ENCODE peak calls at places on chromosomes 1 and 21, in four cellular contexts. One of them, this sample, is unnamed.

GRCh38 chr1:230781596-230781995 is 34.4 kb downstream of the CAPN9 start:
- DNase-seq in CD8-positive, alpha-beta T cell: no peak
- DNase-seq in NB4: no peak
- DNase-seq in HL-60: no peak
- DNase-seq in this sample: no peak

GRCh38 chr1:155272466-155273133 is 704 bp downstream of the CLK2 start:
- DNase-seq in CD8-positive, alpha-beta T cell: no peak
- DNase-seq in NB4: no peak
- DNase-seq in HL-60: no peak
- DNase-seq in this sample: no peak

GRCh38 chr1:1260843-1261560 is 12.7 kb downstream of the UBE2J2 start:
- DNase-seq in CD8-positive, alpha-beta T cell: no peak
- DNase-seq in NB4: no peak
- DNase-seq in HL-60: peak
- DNase-seq in this sample: no peak

GRCh38 chr1:82390627-82391026 is 589.9 kb downstream of the ADGRL2 start:
- DNase-seq in CD8-positive, alpha-beta T cell: no peak
- DNase-seq in NB4: no peak
- DNase-seq in HL-60: no peak
- DNase-seq in this sample: no peak

GRCh38 chr1:25112400-25112799 is 119.9 kb downstream of the SYF2 start:
- DNase-seq in CD8-positive, alpha-beta T cell: no peak
- DNase-seq in NB4: no peak
- DNase-seq in HL-60: peak
- DNase-seq in this sample: no peak

GRCh38 chr1:219660666-219661463 is 48.0 kb upstream of the ZC3H11B start:
- DNase-seq in CD8-positive, alpha-beta T cell: no peak
- DNase-seq in NB4: peak
- DNase-seq in HL-60: peak
- DNase-seq in this sample: peak

GRCh38 chr1:20492751-20493150 is 6.7 kb upstream of the CAMK2N1 start:
- DNase-seq in CD8-positive, alpha-beta T cell: no peak
- DNase-seq in NB4: no peak
- DNase-seq in HL-60: no peak
- DNase-seq in this sample: no peak

GRCh38 chr21:38613686-38614085 is 115.4 kb upstream of the ERG start:
- DNase-seq in CD8-positive, alpha-beta T cell: no peak
- DNase-seq in NB4: no peak
- DNase-seq in HL-60: no peak
- DNase-seq in this sample: no peak

GRCh38 chr1:226990133-226990716 is 50.1 kb downstream of the COQ8A start:
- DNase-seq in CD8-positive, alpha-beta T cell: peak
- DNase-seq in NB4: no peak
- DNase-seq in HL-60: peak
- DNase-seq in this sample: no peak

GRCh38 chr21:25708467-25709065 is 26.1 kb downstream of the ATP5PF start:
- DNase-seq in CD8-positive, alpha-beta T cell: peak
- DNase-seq in NB4: peak
- DNase-seq in HL-60: peak
- DNase-seq in this sample: peak

GRCh38 chr21:36798461-36798860 is 99.5 kb downstream of the SIM2 start:
- DNase-seq in CD8-positive, alpha-beta T cell: no peak
- DNase-seq in NB4: no peak
- DNase-seq in HL-60: no peak
- DNase-seq in this sample: no peak

GRCh38 chr1:23585321-23586022 is 26.2 kb upstream of the ID3 start:
- DNase-seq in CD8-positive, alpha-beta T cell: no peak
- DNase-seq in NB4: peak
- DNase-seq in HL-60: peak
- DNase-seq in this sample: no peak

GRCh38 chr1:63537006-63537405 is 13.7 kb downstream of the EFCAB7 start:
- DNase-seq in CD8-positive, alpha-beta T cell: no peak
- DNase-seq in NB4: no peak
- DNase-seq in HL-60: no peak
- DNase-seq in this sample: no peak

GRCh38 chr1:24641646-24642151 is 1.4 kb upstream of the SRRM1 start:
- DNase-seq in CD8-positive, alpha-beta T cell: peak
- DNase-seq in NB4: peak
- DNase-seq in HL-60: peak
- DNase-seq in this sample: no peak

GRCh38 chr21:36816556-36817130 is 117.7 kb downstream of the SIM2 start:
- DNase-seq in CD8-positive, alpha-beta T cell: no peak
- DNase-seq in NB4: no peak
- DNase-seq in HL-60: no peak
- DNase-seq in this sample: no peak

GRCh38 chr1:32501865-32502264 is 37.0 kb downstream of the ZBTB8B start:
- DNase-seq in CD8-positive, alpha-beta T cell: no peak
- DNase-seq in NB4: no peak
- DNase-seq in HL-60: no peak
- DNase-seq in this sample: no peak

GRCh38 chr1:241265428-241265827 is 91.6 kb downstream of the RGS7 start:
- DNase-seq in CD8-positive, alpha-beta T cell: no peak
- DNase-seq in NB4: no peak
- DNase-seq in HL-60: no peak
- DNase-seq in this sample: no peak

GRCh38 chr1:170285027-170285426 is 139.3 kb downstream of the NTMT2 start:
- DNase-seq in CD8-positive, alpha-beta T cell: no peak
- DNase-seq in NB4: no peak
- DNase-seq in HL-60: no peak
- DNase-seq in this sample: no peak

GRCh38 chr1:238340989-238341388 is 450.3 kb upstream of the ZP4 start:
- DNase-seq in CD8-positive, alpha-beta T cell: no peak
- DNase-seq in NB4: no peak
- DNase-seq in HL-60: no peak
- DNase-seq in this sample: no peak

GRCh38 chr1:9787702-9788101 is 36.1 kb downstream of the CLSTN1 start:
- DNase-seq in CD8-positive, alpha-beta T cell: peak
- DNase-seq in NB4: peak
- DNase-seq in HL-60: peak
- DNase-seq in this sample: peak

GRCh38 chr1:71641013-71641412 is 560.2 kb upstream of the ZRANB2 start:
- DNase-seq in CD8-positive, alpha-beta T cell: no peak
- DNase-seq in NB4: no peak
- DNase-seq in HL-60: no peak
- DNase-seq in this sample: no peak

GRCh38 chr1:10663668-10664035 is 132.8 kb downstream of the CASZ1 start:
- DNase-seq in CD8-positive, alpha-beta T cell: no peak
- DNase-seq in NB4: no peak
- DNase-seq in HL-60: no peak
- DNase-seq in this sample: no peak

GRCh38 chr1:109657395-109657794 is 1.5 kb downstream of the GSTM4 start:
- DNase-seq in CD8-positive, alpha-beta T cell: no peak
- DNase-seq in NB4: no peak
- DNase-seq in HL-60: peak
- DNase-seq in this sample: no peak

GRCh38 chr1:8632092-8632491 is 185.3 kb downstream of the RERE start:
- DNase-seq in CD8-positive, alpha-beta T cell: no peak
- DNase-seq in NB4: no peak
- DNase-seq in HL-60: no peak
- DNase-seq in this sample: no peak

GRCh38 chr1:5661196-5662130 is 330.8 kb downstream of the NPHP4 start:
- DNase-seq in CD8-positive, alpha-beta T cell: no peak
- DNase-seq in NB4: no peak
- DNase-seq in HL-60: no peak
- DNase-seq in this sample: no peak

GRCh38 chr1:115624859-115625258 is 16.9 kb upstream of the VANGL1 start:
- DNase-seq in CD8-positive, alpha-beta T cell: no peak
- DNase-seq in NB4: no peak
- DNase-seq in HL-60: no peak
- DNase-seq in this sample: no peak

GRCh38 chr1:37458551-37458950 is 15.8 kb upstream of the ZC3H12A start:
- DNase-seq in CD8-positive, alpha-beta T cell: no peak
- DNase-seq in NB4: no peak
- DNase-seq in HL-60: no peak
- DNase-seq in this sample: no peak

GRCh38 chr21:32457360-32457840 is 44.9 kb downstream of the EVA1C start:
- DNase-seq in CD8-positive, alpha-beta T cell: no peak
- DNase-seq in NB4: no peak
- DNase-seq in HL-60: no peak
- DNase-seq in this sample: no peak

GRCh38 chr1:68293609-68294353 is 61.5 kb upstream of the WLS start:
- DNase-seq in CD8-positive, alpha-beta T cell: no peak
- DNase-seq in NB4: no peak
- DNase-seq in HL-60: no peak
- DNase-seq in this sample: no peak

GRCh38 chr1:246785536-246786111 is 61.4 kb downstream of the SCCPDH start:
- DNase-seq in CD8-positive, alpha-beta T cell: no peak
- DNase-seq in NB4: no peak
- DNase-seq in HL-60: no peak
- DNase-seq in this sample: no peak

GRCh38 chr21:42437786-42438185 is 34.1 kb downstream of the UBASH3A start:
- DNase-seq in CD8-positive, alpha-beta T cell: no peak
- DNase-seq in NB4: peak
- DNase-seq in HL-60: no peak
- DNase-seq in this sample: no peak

GRCh38 chr1:29524285-29525065 is 288.2 kb downstream of the PTPRU start:
- DNase-seq in CD8-positive, alpha-beta T cell: no peak
- DNase-seq in NB4: no peak
- DNase-seq in HL-60: no peak
- DNase-seq in this sample: no peak

GRCh38 chr1:23718482-23718881 is 24.8 kb upstream of the ELOA start:
- DNase-seq in CD8-positive, alpha-beta T cell: no peak
- DNase-seq in NB4: no peak
- DNase-seq in HL-60: no peak
- DNase-seq in this sample: no peak

GRCh38 chr1:56029329-56030003 is 549.9 kb downstream of the PLPP3 start:
- DNase-seq in CD8-positive, alpha-beta T cell: no peak
- DNase-seq in NB4: no peak
- DNase-seq in HL-60: no peak
- DNase-seq in this sample: no peak

GRCh38 chr1:20896824-20897223 is 109.7 kb upstream of the HP1BP3 start:
- DNase-seq in CD8-positive, alpha-beta T cell: no peak
- DNase-seq in NB4: no peak
- DNase-seq in HL-60: no peak
- DNase-seq in this sample: no peak

GRCh38 chr1:228332797-228333738 is 73.6 kb downstream of the TRIM11 start:
- DNase-seq in CD8-positive, alpha-beta T cell: no peak
- DNase-seq in NB4: no peak
- DNase-seq in HL-60: no peak
- DNase-seq in this sample: no peak

GRCh38 chr1:230231739-230232075 is 164.7 kb downstream of the GALNT2 start:
- DNase-seq in CD8-positive, alpha-beta T cell: no peak
- DNase-seq in NB4: no peak
- DNase-seq in HL-60: no peak
- DNase-seq in this sample: no peak

GRCh38 chr1:97262842-97263241 is 541.3 kb downstream of the PTBP2 start:
- DNase-seq in CD8-positive, alpha-beta T cell: no peak
- DNase-seq in NB4: no peak
- DNase-seq in HL-60: no peak
- DNase-seq in this sample: no peak
- H3K4me3 ChIP-seq in CD8-positive, alpha-beta T cell: no peak
- H3K4me3 ChIP-seq in NB4: no peak
- H3K4me3 ChIP-seq in HL-60: no peak
- H3K4me3 ChIP-seq in this sample: no peak

GRCh38 chr1:33641099-33641830 is 168.8 kb downstream of the ZSCAN20 start:
- DNase-seq in CD8-positive, alpha-beta T cell: no peak
- DNase-seq in NB4: peak
- DNase-seq in HL-60: no peak
- DNase-seq in this sample: no peak
- TF ChIP-seq CTCF in CD8-positive, alpha-beta T cell: no peak
- TF ChIP-seq CTCF in NB4: peak
- TF ChIP-seq CTCF in HL-60: peak
- TF ChIP-seq CTCF in this sample: peak

DNA sequence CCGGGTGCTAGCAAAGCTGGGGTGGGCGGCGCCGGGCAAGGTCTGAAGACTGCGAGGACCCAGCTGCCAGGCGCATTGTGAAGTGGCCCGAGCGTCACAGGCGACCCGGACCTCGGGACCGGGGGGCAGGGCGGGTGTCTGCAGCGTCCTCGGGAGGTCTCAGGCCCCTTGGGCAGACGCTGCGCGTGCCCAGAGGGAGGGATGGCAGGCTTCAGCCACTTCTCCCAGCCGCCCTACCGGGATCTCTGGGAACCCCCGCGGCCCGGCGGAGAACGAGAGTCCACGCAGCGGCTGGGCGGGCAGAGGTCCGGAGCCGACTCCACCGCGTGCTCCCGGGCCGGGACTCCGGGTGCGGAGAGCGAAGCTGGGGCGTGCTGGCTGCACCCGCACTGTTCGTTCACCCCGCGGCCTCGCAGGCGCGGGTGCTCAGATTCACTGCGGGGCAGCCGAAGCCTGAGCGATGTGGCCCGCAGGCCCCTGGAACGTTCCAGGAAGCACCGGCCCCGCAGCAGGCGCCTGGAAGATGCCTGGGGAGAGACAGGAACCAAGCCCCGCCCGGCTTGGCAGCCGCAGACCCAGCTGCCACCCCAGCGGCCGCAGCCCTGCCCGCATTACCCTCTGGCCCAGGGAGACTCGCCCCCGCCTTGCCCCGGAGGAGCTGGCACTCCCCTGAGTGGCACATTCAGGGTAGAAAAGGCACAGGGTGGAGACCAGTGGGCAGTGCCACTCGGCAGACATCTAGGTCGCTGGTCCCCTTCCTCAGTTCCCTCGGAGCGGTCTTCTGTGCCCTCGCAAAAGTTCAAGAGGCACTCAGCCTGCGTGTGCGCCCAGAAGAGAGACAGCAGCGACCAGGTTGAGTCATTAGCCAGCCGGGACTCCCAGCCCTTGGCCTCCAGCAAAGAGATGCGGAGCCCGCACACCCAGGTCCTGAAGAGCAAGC is at the start of gene CCDC185:
- DNase-seq in CD8-positive, alpha-beta T cell: no peak
- DNase-seq in NB4: no peak
- DNase-seq in HL-60: no peak
- DNase-seq in this sample: no peak
- H3K4me3 ChIP-seq in CD8-positive, alpha-beta T cell: no peak
- H3K4me3 ChIP-seq in NB4: no peak
- H3K4me3 ChIP-seq in HL-60: no peak
- H3K4me3 ChIP-seq in this sample: no peak

GRCh38 chr1:203149188-203149840 is 21.8 kb downstream of the ADORA1 start:
- DNase-seq in CD8-positive, alpha-beta T cell: no peak
- DNase-seq in NB4: no peak
- DNase-seq in HL-60: no peak
- DNase-seq in this sample: no peak

GRCh38 chr1:203146537-203146936 is 19.0 kb downstream of the ADORA1 start:
- DNase-seq in CD8-positive, alpha-beta T cell: no peak
- DNase-seq in NB4: no peak
- DNase-seq in HL-60: no peak
- DNase-seq in this sample: no peak

GRCh38 chr1:203147376-203147775 is 19.9 kb downstream of the ADORA1 start:
- DNase-seq in CD8-positive, alpha-beta T cell: no peak
- DNase-seq in NB4: no peak
- DNase-seq in HL-60: no peak
- DNase-seq in this sample: no peak

GRCh38 chr1:203148579-203148978 is 21.1 kb downstream of the ADORA1 start:
- DNase-seq in CD8-positive, alpha-beta T cell: no peak
- DNase-seq in NB4: no peak
- DNase-seq in HL-60: no peak
- DNase-seq in this sample: no peak

GRCh38 chr1:203148127-203148526 is 20.6 kb downstream of the ADORA1 start:
- DNase-seq in CD8-positive, alpha-beta T cell: no peak
- DNase-seq in NB4: no peak
- DNase-seq in HL-60: no peak
- DNase-seq in this sample: no peak
- TF ChIP-seq CTCF in CD8-positive, alpha-beta T cell: no peak
- TF ChIP-seq CTCF in NB4: peak
- TF ChIP-seq CTCF in HL-60: peak
- TF ChIP-seq CTCF in this sample: peak

This sample was measured in GM12864.